ENCODE peak calls at places on chromosome X, in nine cellular contexts. Y is CD8-positive, alpha-beta T cell; M is foreskin fibroblast; E is SK-N-SH; W is cardiac fibroblast; C is HL-60; Z is neural crest cell; P is choroid plexus epithelial cell; F is dorsolateral prefrontal cortex. H is an unnamed sample.

GRCh38 chrX:107968623-107969022 is 13.5 kb downstream of the TEX13B start:
- DNase-seq in Y (no peak), M (no peak), E (no peak), W (no peak), C (no peak), Z (no peak), P (no peak), F (no peak), H (no peak)

GRCh38 chrX:14496674-14497073 is 32.7 kb upstream of the GLRA2 start:
- DNase-seq in Y (no peak), M (peak), E (no peak), W (peak), C (no peak), Z (no peak), P (no peak), F (no peak), H (no peak)

GRCh38 chrX:103831342-103831802 is 685 bp downstream of the RAB9B start:
- DNase-seq in Y (no peak), M (no peak), E (peak), W (peak), C (no peak), Z (no peak), P (no peak), F (no peak), H (no peak)

GRCh38 chrX:129980540-129981206 is 1.8 kb upstream of the BCORL1 start:
- DNase-seq in Y (no peak), M (peak), E (peak), W (no peak), C (no peak), Z (peak), P (no peak), F (no peak), H (peak)

GRCh38 chrX:23554304-23554703 is 113.0 kb upstream of the PRDX4 start:
- DNase-seq in Y (no peak), M (peak), E (peak), W (peak), C (peak), Z (no peak), P (peak), F (no peak), H (no peak)

GRCh38 chrX:136166221-136166855 is 19.0 kb downstream of the FHL1 start:
- DNase-seq in Y (no peak), M (peak), E (no peak), W (peak), C (no peak), Z (no peak), P (peak), F (no peak), H (no peak)

GRCh38 chrX:130176354-130176776 is 4.6 kb downstream of the RAB33A start:
- DNase-seq in Y (no peak), M (peak), E (no peak), W (no peak), C (no peak), Z (no peak), P (no peak), F (no peak), H (no peak)

GRCh38 chrX:35101901-35102300 is 159.3 kb downstream of the FAM47B start:
- DNase-seq in Y (no peak), M (peak), E (no peak), W (no peak), C (no peak), Z (no peak), P (no peak), F (no peak), H (no peak)

GRCh38 chrX:56233682-56234081 is 1.5 kb downstream of the KLF8 start:
- DNase-seq in Y (no peak), M (peak), E (no peak), W (peak), C (no peak), Z (no peak), P (peak), F (no peak), H (no peak)

GRCh38 chrX:16826207-16826606 is 39.9 kb downstream of the TXLNG start:
- DNase-seq in Y (no peak), M (peak), E (peak), W (peak), C (peak), Z (no peak), P (peak), F (no peak), H (no peak)

GRCh38 chrX:48458711-48459110 is 11.3 kb downstream of the SLC38A5 start:
- DNase-seq in Y (no peak), M (no peak), E (no peak), W (no peak), C (no peak), Z (no peak), P (no peak), F (no peak), H (no peak)

GRCh38 chrX:9272166-9272565 is 192.7 kb upstream of the TBL1X start:
- DNase-seq in Y (no peak), M (peak), E (no peak), W (no peak), C (no peak), Z (no peak), P (no peak), F (no peak), H (no peak)

GRCh38 chrX:13955095-13955647 is 74.5 kb downstream of the GEMIN8 start:
- DNase-seq in Y (no peak), M (no peak), E (no peak), W (no peak), C (no peak), Z (no peak), P (no peak), F (no peak), H (no peak)

GRCh38 chrX:17435476-17435875 is 60.5 kb downstream of the NHS start:
- DNase-seq in Y (no peak), M (no peak), E (no peak), W (no peak), C (no peak), Z (no peak), P (no peak), F (no peak), H (no peak)

GRCh38 chrX:9746148-9746880 is 19.3 kb downstream of the GPR143 start:
- DNase-seq in Y (no peak), M (peak), E (no peak), W (peak), C (no peak), Z (no peak), P (peak), F (no peak), H (no peak)

GRCh38 chrX:138858438-138858837 is 146.9 kb upstream of the FGF13 start:
- DNase-seq in Y (no peak), M (peak), E (no peak), W (peak), C (no peak), Z (no peak), P (no peak), F (no peak), H (no peak)

GRCh38 chrX:138986866-138987265 is 275.3 kb upstream of the FGF13 start:
- DNase-seq in Y (no peak), M (peak), E (no peak), W (no peak), C (no peak), Z (no peak), P (no peak), F (no peak), H (no peak)

GRCh38 chrX:45774961-45775360 is 574.3 kb upstream of the DIPK2B start:
- DNase-seq in Y (no peak), M (peak), E (no peak), W (peak), C (no peak), Z (no peak), P (peak), F (no peak), H (no peak)

GRCh38 chrX:48468693-48469691 is 1.1 kb downstream of the SLC38A5 start:
- DNase-seq in Y (peak), M (no peak), E (no peak), W (no peak), C (peak), Z (no peak), P (no peak), F (no peak), H (no peak)

GRCh38 chrX:72271091-72271490 is 6.0 kb downstream of the RPS4X start:
- DNase-seq in Y (no peak), M (no peak), E (no peak), W (no peak), C (no peak), Z (no peak), P (no peak), F (no peak), H (no peak)

GRCh38 chrX:132961511-132961910 is 3.1 kb upstream of the HS6ST2 start:
- DNase-seq in Y (no peak), M (no peak), E (no peak), W (no peak), C (no peak), Z (no peak), P (no peak), F (no peak), H (no peak)

GRCh38 chrX:79375340-79375739 is 8.2 kb upstream of the ITM2A start:
- DNase-seq in Y (no peak), M (no peak), E (no peak), W (no peak), C (no peak), Z (no peak), P (no peak), F (no peak), H (no peak)

GRCh38 chrX:107714196-107714811 is 61.3 kb downstream of the TSC22D3 start:
- DNase-seq in Y (no peak), M (no peak), E (no peak), W (peak), C (no peak), Z (no peak), P (peak), F (no peak), H (no peak)

GRCh38 chrX:119121341-119121740 is 6.3 kb downstream of the KIAA1210 start:
- DNase-seq in Y (no peak), M (peak), E (no peak), W (peak), C (no peak), Z (no peak), P (peak), F (no peak), H (no peak)

GRCh38 chrX:24305905-24306304 is 8.0 kb downstream of the SUPT20HL2 start:
- DNase-seq in Y (no peak), M (no peak), E (no peak), W (no peak), C (no peak), Z (no peak), P (no peak), F (no peak), H (no peak)

GRCh38 chrX:119853449-119853848 is 686 bp upstream of the UPF3B start:
- DNase-seq in Y (no peak), M (peak), E (no peak), W (no peak), C (no peak), Z (no peak), P (peak), F (no peak), H (no peak)

GRCh38 chrX:63686878-63687714 is 97.9 kb downstream of the ARHGEF9 start:
- DNase-seq in Y (no peak), M (peak), E (peak), W (peak), C (peak), Z (no peak), P (peak), F (no peak), H (no peak)

GRCh38 chrX:48927736-48928382 is 9.0 kb upstream of the PIM2 start:
- DNase-seq in Y (no peak), M (no peak), E (no peak), W (no peak), C (no peak), Z (no peak), P (no peak), F (no peak), H (no peak)

GRCh38 chrX:48540015-48540350 is 469 bp downstream of the TBC1D25 start:
- DNase-seq in Y (no peak), M (peak), E (peak), W (peak), C (peak), Z (no peak), P (peak), F (no peak), H (no peak)

GRCh38 chrX:69618803-69619202 is 2.9 kb downstream of the EDA start:
- DNase-seq in Y (no peak), M (peak), E (peak), W (peak), C (no peak), Z (no peak), P (peak), F (no peak), H (no peak)

GRCh38 chrX:49977319-49978090 is 55.1 kb downstream of the CLCN5 start:
- DNase-seq in Y (no peak), M (no peak), E (peak), W (no peak), C (no peak), Z (no peak), P (no peak), F (no peak), H (no peak)

GRCh38 chrX:11666180-11666579 is 460 bp upstream of the ARHGAP6 start:
- DNase-seq in Y (no peak), M (peak), E (peak), W (no peak), C (no peak), Z (peak), P (no peak), F (no peak), H (no peak)

GRCh38 chrX:150767475-150768131 is 74.4 kb downstream of the MTMR1 start:
- DNase-seq in Y (no peak), M (peak), E (no peak), W (peak), C (peak), Z (no peak), P (peak), F (no peak), H (no peak)

GRCh38 chrX:9825129-9825865 is 39.1 kb downstream of the SHROOM2 start:
- DNase-seq in Y (no peak), M (no peak), E (no peak), W (no peak), C (no peak), Z (no peak), P (peak), F (no peak), H (no peak)

GRCh38 chrX:56729152-56729557 is at the start of gene NBDY:
- DNase-seq in Y (peak), M (peak), E (peak), W (peak), C (peak), Z (peak), P (peak), F (no peak), H (peak)

GRCh38 chrX:102768984-102769761 is 48.6 kb downstream of the GPRASP3 start:
- DNase-seq in Y (peak), M (peak), E (peak), W (peak), C (peak), Z (peak), P (peak), F (peak), H (peak)

GRCh38 chrX:55907968-55908607 is 190.5 kb downstream of the RRAGB start:
- DNase-seq in Y (peak), M (peak), E (no peak), W (peak), C (peak), Z (peak), P (peak), F (no peak), H (peak)

DNA sequence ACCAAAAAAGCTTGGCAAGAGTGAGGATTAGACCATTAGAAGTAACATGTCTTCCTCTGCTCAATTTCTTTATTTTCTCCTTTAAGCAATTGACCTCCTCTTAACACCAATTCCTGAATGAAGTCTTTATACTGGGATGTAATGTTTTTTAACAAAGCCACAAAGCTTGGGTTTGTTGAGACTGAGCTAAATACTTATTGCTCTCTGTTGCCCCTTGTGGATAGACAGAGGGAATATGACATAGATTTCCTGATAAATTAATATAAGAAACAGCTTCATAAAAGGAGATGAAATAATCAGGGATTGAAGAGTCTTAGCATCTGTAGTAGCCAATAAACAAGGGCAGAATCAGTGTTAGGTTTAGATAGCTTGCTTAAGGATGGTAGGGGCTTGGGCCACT is 57.6 kb downstream of the CCDC160 start:
- DNase-seq in Y (no peak), M (peak), E (peak), W (peak), C (no peak), Z (no peak), P (peak), F (no peak), H (no peak)
- TF ChIP-seq CTCF in Y (no peak), M (peak), E (peak), W (peak), C (no peak), Z (peak), P (peak), F (peak), H (peak)

DNA sequence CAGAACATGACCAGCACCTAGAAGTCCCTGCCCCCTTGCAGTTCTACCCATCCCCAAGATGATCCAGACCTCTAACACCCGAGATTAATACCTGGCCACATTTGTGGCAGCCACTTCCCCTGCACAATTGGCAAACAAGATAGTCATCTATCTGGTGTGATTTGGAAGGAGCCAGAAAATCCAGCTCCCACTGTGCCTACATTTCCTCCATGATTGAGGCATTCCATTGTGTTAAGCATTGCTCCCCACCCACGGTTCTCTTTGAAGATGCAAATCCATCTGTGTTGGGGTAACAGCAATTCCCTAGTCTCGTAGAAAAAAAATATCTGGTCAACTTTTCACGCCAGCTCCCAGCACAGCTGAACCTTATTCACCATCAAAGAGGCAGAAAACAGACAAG is 405.0 kb downstream of the BCOR start:
- DNase-seq in Y (no peak), M (no peak), E (no peak), W (no peak), C (no peak), Z (no peak), P (no peak), F (no peak), H (no peak)
- TF ChIP-seq CTCF in Y (no peak), M (no peak), E (no peak), W (no peak), C (no peak), Z (no peak), P (no peak), F (no peak), H (no peak)

GRCh38 chrX:15789979-15790765 is at the start of gene ZRSR2:
- DNase-seq in Y (peak), M (peak), E (peak), W (peak), C (peak), Z (peak), P (peak), F (peak), H (peak)
- TF ChIP-seq CTCF in Y (no peak), M (no peak), E (no peak), W (no peak), C (no peak), Z (no peak), P (no peak), F (no peak), H (no peak)

DNA sequence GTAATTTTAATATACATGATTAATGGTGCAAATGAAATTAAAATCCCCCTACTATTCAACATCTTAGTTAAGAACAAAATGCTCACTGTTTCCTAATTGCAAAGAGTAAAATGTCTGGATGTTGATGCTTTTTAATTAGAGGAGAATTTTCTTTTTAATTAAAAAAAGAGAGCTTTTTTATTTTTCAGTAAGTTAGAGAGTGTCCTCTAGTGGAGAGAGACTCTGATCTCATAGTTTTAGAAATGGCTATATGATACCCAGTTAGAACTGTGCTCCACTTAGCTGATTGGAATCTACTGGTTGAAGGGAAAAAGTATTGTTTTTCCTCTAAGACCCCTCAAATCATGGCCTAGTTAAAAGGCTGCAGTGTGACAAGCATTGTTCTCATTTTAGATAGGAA is 312.0 kb upstream of the MAGEB2 start:
- DNase-seq in Y (no peak), M (peak), E (no peak), W (peak), C (no peak), Z (no peak), P (peak), F (no peak), H (no peak)
- TF ChIP-seq CTCF in Y (no peak), M (peak), E (peak), W (peak), C (no peak), Z (peak), P (peak), F (peak), H (peak)

DNA sequence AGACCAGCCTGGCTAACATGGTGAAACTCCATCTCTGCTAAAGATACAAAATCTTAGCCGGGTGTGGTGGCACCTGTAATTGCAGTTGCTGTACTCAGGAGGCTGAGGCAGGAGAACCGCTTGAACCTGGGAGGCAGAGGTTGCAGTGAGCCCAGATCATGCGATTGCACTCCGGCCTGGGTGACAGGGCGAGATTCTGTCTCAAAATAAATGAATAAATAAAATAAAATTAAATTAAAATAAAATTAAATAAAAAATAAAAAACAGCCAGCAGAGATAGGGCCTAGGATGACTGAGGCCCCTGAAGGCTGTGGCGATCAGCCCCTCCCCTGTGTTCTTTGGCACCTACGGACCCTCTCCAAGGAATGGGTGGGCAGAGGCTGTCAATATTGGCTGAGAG is 22.8 kb upstream of the IL3RA start:
- DNase-seq in Y (no peak), M (no peak), E (no peak), W (no peak), C (no peak), Z (no peak), P (no peak), F (no peak), H (no peak)
- TF ChIP-seq CTCF in Y (no peak), M (no peak), E (no peak), W (no peak), C (no peak), Z (no peak), P (no peak), F (no peak), H (no peak)

GRCh38 chrX:105973387-105973739 is 65.2 kb downstream of the SERPINA7 start:
- DNase-seq in Y (no peak), M (no peak), E (no peak), W (no peak), C (no peak), Z (no peak), P (no peak), F (no peak), H (no peak)

GRCh38 chrX:105972690-105973386 is 65.7 kb downstream of the SERPINA7 start:
- DNase-seq in Y (no peak), M (no peak), E (no peak), W (no peak), C (no peak), Z (no peak), P (no peak), F (no peak), H (no peak)

GRCh38 chrX:105969487-105969886 is 69.0 kb downstream of the SERPINA7 start:
- DNase-seq in Y (no peak), M (no peak), E (no peak), W (no peak), C (no peak), Z (no peak), P (no peak), F (no peak), H (no peak)

GRCh38 chrX:105975382-105975781 is 63.1 kb downstream of the SERPINA7 start:
- DNase-seq in Y (no peak), M (peak), E (no peak), W (peak), C (no peak), Z (no peak), P (peak), F (no peak), H (no peak)
- TF ChIP-seq CTCF in Y (no peak), M (no peak), E (peak), W (no peak), C (no peak), Z (peak), P (peak), F (peak), H (peak)

H was measured in progenitor cell of endocrine pancreas.